ENCODE peak calls at places on chromosomes 1 and 21, in ten cellular contexts. A is heart left ventricle; P is effector memory CD4-positive, alpha-beta T cell; L is tibial artery; M is lung; T is kidney; G is fibroblast of lung; U is GM23248; B is ovary; Q is left lung. S is an unnamed sample. For H3K9me3, the result is how much of the 10 kb centered on the place peaks cover.

GRCh38 chr1:25572708-25573590 is 29.5 kb downstream of the LDLRAP1 start:
- DNase-seq in A (peak), P (peak), L (no peak), M (peak), T (peak), G (peak), U (peak), B (no peak), Q (peak), S (no peak)

GRCh38 chr1:53066941-53067738 is 5.1 kb downstream of the PODN start:
- DNase-seq in A (no peak), P (no peak), L (no peak), M (no peak), T (peak), G (peak), U (no peak), B (no peak), Q (peak), S (no peak)

GRCh38 chr1:242877743-242878142 is 353.2 kb upstream of the PLD5 start:
- DNase-seq in A (no peak), P (no peak), L (no peak), M (no peak), T (no peak), G (no peak), U (no peak), B (no peak), Q (no peak), S (no peak)

GRCh38 chr1:154857022-154857421 is 13.1 kb downstream of the KCNN3 start:
- DNase-seq in A (no peak), P (no peak), L (no peak), M (no peak), T (peak), G (no peak), U (no peak), B (no peak), Q (no peak), S (no peak)

GRCh38 chr1:244273845-244274619 is 177.7 kb downstream of the ADSS2 start:
- DNase-seq in A (peak), P (no peak), L (peak), M (peak), T (no peak), G (peak), U (peak), B (peak), Q (no peak), S (peak)

GRCh38 chr1:152110365-152110859 is 4.8 kb downstream of the TCHH start:
- DNase-seq in A (peak), P (no peak), L (peak), M (no peak), T (peak), G (peak), U (peak), B (no peak), Q (peak), S (no peak)

GRCh38 chr1:193318347-193318746 is 131.9 kb upstream of the B3GALT2 start:
- DNase-seq in A (no peak), P (no peak), L (no peak), M (no peak), T (no peak), G (no peak), U (peak), B (no peak), Q (no peak), S (no peak)

GRCh38 chr1:53395671-53396215 is 63.5 kb upstream of the DMRTB1 start:
- DNase-seq in A (no peak), P (no peak), L (peak), M (no peak), T (no peak), G (no peak), U (no peak), B (no peak), Q (no peak), S (no peak)

GRCh38 chr21:28066051-28066450 is 926.6 kb downstream of the LTN1 start:
- DNase-seq in A (no peak), P (no peak), L (no peak), M (no peak), T (no peak), G (peak), U (peak), B (no peak), Q (no peak), S (no peak)

GRCh38 chr21:23853796-23854379 is 1753.4 kb downstream of the MRPL39 start:
- DNase-seq in A (no peak), P (no peak), L (no peak), M (no peak), T (no peak), G (peak), U (peak), B (no peak), Q (no peak), S (no peak)

GRCh38 chr1:79042539-79042938 is 36.0 kb upstream of the ADGRL4 start:
- DNase-seq in A (no peak), P (no peak), L (no peak), M (no peak), T (no peak), G (no peak), U (peak), B (no peak), Q (no peak), S (no peak)

GRCh38 chr1:78044796-78045599 is 768 bp upstream of the GIPC2 start:
- DNase-seq in A (no peak), P (no peak), L (no peak), M (no peak), T (no peak), G (no peak), U (no peak), B (no peak), Q (no peak), S (no peak)

DNA sequence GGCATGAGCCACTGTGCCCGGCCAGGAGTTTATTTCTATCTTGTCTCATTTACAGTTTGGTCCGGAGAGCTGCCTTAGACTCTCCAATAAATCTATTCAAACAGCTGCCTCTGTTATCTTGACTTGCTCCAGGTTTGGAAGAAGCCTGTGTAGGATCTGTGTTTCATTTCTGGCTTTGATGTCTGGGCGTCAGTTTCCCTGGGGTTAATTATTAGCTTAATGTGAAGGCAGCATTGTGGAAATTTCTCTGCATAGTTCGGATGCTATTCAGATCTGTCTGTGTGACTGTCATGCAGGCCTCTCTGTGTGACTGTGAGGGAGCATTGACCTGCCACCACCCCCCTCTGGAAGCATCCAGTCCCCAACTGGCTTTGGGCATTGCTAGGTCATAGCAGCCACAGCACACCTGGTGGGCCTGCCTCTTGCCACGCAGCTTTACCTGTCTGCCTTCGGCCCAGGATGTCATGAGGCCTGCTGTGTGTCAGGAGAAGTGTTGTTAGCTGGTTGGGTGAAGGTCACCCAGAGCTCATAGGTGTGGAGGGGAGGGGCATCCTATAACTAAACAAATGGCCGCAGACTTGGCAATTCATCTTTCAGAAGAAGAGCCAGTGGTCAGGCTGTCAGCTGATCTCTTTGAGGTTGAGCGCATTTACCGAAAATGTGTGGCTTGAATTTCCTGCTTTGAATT is 9.8 kb downstream of the IFNGR2 start:
- DNase-seq in A (no peak), P (no peak), L (no peak), M (no peak), T (peak), G (no peak), U (no peak), B (no peak), Q (no peak), S (no peak)
- H3K27ac ChIP-seq in A (no peak), P (no peak), L (no peak), M (no peak), T (peak), G (no peak), U (no peak), B (no peak), Q (peak), S (no peak)

GRCh38 chr21:34159617-34159883 is 86.2 kb downstream of the MRPS6 start:
- DNase-seq in A (no peak), P (no peak), L (no peak), M (no peak), T (no peak), G (no peak), U (no peak), B (no peak), Q (no peak), S (no peak)
- H3K9me3 ChIP-seq in A (under half), P (under half), L (under half), M (under half), T (under half), G (under half), U (under half), B (under half), Q (under half), S (under half)

GRCh38 chr1:1421907-1422464 is 910 bp upstream of the ANKRD65 start:
- DNase-seq in A (no peak), P (no peak), L (no peak), M (no peak), T (peak), G (no peak), U (no peak), B (no peak), Q (peak), S (no peak)

GRCh38 chr1:1422465-1423244 is 1.6 kb upstream of the ANKRD65 start:
- DNase-seq in A (no peak), P (no peak), L (no peak), M (no peak), T (peak), G (no peak), U (peak), B (no peak), Q (peak), S (no peak)

GRCh38 chr1:1420654-1421134 is 382 bp downstream of the ANKRD65 start:
- DNase-seq in A (no peak), P (no peak), L (no peak), M (no peak), T (peak), G (no peak), U (no peak), B (no peak), Q (no peak), S (no peak)

GRCh38 chr1:1419812-1420653 is 1.0 kb downstream of the ANKRD65 start:
- DNase-seq in A (no peak), P (no peak), L (no peak), M (no peak), T (peak), G (no peak), U (peak), B (no peak), Q (peak), S (no peak)

GRCh38 chr1:1421147-1421906 is at the start of gene ANKRD65:
- DNase-seq in A (no peak), P (no peak), L (no peak), M (peak), T (peak), G (no peak), U (no peak), B (no peak), Q (peak), S (no peak)
- H3K27ac ChIP-seq in A (no peak), P (no peak), L (no peak), M (no peak), T (no peak), G (no peak), U (no peak), B (peak), Q (peak), S (no peak)

DNA sequence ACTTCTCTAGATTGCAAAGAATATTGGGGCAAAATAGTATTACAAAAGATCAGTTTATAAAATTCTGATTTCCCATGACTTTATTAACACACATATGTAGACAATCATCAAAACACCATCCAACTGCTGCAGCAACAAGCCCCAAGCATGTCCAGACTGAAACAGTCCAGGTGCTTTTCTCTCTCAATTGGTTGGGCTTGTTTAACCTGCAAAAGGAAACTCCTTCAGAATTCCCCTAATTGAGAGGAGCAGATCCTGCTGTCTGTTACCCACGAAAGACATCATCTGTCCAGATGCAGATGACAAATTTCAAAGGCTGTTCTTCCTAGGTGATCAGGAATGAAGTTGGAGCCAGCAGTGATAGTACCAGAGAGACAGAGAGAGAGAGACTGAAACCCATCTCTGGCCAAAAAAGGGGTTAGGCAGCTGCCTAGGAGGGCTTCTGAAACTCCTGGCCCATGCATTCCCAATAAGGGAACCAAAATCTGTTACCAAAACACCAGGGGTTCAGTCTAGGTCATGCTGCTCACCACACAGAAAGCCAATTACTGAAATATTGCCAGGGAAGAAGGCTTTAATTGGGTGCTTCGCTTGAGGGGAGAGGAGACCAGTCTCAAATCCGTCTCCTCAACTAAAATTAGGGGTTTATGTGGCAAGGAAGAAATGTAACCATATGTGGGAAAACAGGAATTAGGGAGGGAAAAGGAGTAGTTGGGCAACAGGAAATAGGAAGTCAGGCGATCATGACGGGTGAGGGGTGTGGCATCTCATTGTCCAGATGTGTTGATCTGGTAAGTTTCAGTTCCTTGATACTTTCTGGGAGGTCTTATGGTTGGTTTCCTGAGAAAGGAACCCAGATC is 34.7 kb upstream of the RGL1 start:
- DNase-seq in A (no peak), P (no peak), L (no peak), M (no peak), T (no peak), G (no peak), U (no peak), B (no peak), Q (no peak), S (no peak)
- H3K9me3 ChIP-seq in A (under half), P (under half), L (under half), M (under half), T (under half), G (under half), U (under half), B (under half), Q (under half), S (under half)

GRCh38 chr1:62274496-62274895 is 44.7 kb downstream of the KANK4 start:
- DNase-seq in A (no peak), P (no peak), L (no peak), M (no peak), T (no peak), G (no peak), U (no peak), B (no peak), Q (no peak), S (no peak)

GRCh38 chr1:62271932-62272728 is 47.1 kb downstream of the KANK4 start:
- DNase-seq in A (no peak), P (peak), L (no peak), M (no peak), T (no peak), G (no peak), U (no peak), B (no peak), Q (no peak), S (no peak)

GRCh38 chr1:62276791-62277190 is 42.4 kb downstream of the KANK4 start:
- DNase-seq in A (no peak), P (no peak), L (no peak), M (no peak), T (no peak), G (no peak), U (no peak), B (no peak), Q (no peak), S (no peak)

GRCh38 chr1:62273953-62274352 is 45.3 kb downstream of the KANK4 start:
- DNase-seq in A (no peak), P (no peak), L (no peak), M (no peak), T (no peak), G (no peak), U (no peak), B (no peak), Q (no peak), S (no peak)

GRCh38 chr1:62275095-62275494 is 44.1 kb downstream of the KANK4 start:
- DNase-seq in A (no peak), P (no peak), L (no peak), M (no peak), T (no peak), G (no peak), U (no peak), B (no peak), Q (no peak), S (no peak)
- H3K27ac ChIP-seq in A (no peak), P (no peak), L (no peak), M (no peak), T (no peak), G (no peak), U (no peak), B (no peak), Q (no peak), S (no peak)

S was measured in ascending aorta.